ENCODE peak calls at places on chromosomes 1 and 21, in four cellular contexts. O is amygdala, R is pulmonary artery endothelial cell, T is ovary. I is an unnamed sample.

GRCh38 chr1:11157394-11157793 is 31.8 kb upstream of the ANGPTL7 start:
- DNase-seq in R (no peak), T (no peak), O (no peak), I (no peak)

GRCh38 chr1:37288900-37289299 is 185.5 kb upstream of the ZC3H12A start:
- DNase-seq in T (no peak), R (no peak), O (no peak), I (no peak)

GRCh38 chr21:44082648-44083436 is 24.4 kb upstream of the PWP2 start:
- DNase-seq in O (no peak), T (no peak), R (no peak), I (no peak)

GRCh38 chr1:210250665-210250997 is 18.0 kb downstream of the SERTAD4 start:
- DNase-seq in R (no peak), T (no peak), O (peak), I (no peak)

GRCh38 chr1:188584119-188584518 is 1755.4 kb downstream of the PLA2G4A start:
- DNase-seq in R (no peak), O (no peak), T (no peak), I (no peak)

GRCh38 chr1:179775009-179775408 is 31.9 kb downstream of the FAM163A start:
- DNase-seq in R (no peak), O (no peak), T (no peak), I (no peak)

GRCh38 chr1:180672505-180672904 is 40.7 kb downstream of the XPR1 start:
- DNase-seq in R (no peak), O (no peak), T (no peak), I (no peak)

GRCh38 chr21:18369115-18369514 is 34.5 kb downstream of the TMPRSS15 start:
- DNase-seq in T (no peak), O (no peak), R (no peak), I (no peak)

GRCh38 chr1:41840592-41841246 is 78.0 kb downstream of the HIVEP3 start:
- DNase-seq in R (no peak), O (no peak), T (no peak), I (no peak)

GRCh38 chr1:113808450-113809195 is 3.7 kb downstream of the RSBN1 start:
- DNase-seq in R (no peak), O (no peak), T (no peak), I (no peak)

GRCh38 chr1:208238710-208239517 is 5.3 kb downstream of the PLXNA2 start:
- DNase-seq in T (no peak), O (no peak), R (no peak), I (no peak)

GRCh38 chr21:42841156-42841915 is 38.0 kb downstream of the WDR4 start:
- DNase-seq in T (no peak), O (no peak), R (no peak), I (no peak)

GRCh38 chr1:26826261-26827201 is at the start of gene ZDHHC18:
- DNase-seq in R (no peak), T (peak), O (peak), I (peak)

GRCh38 chr1:205191617-205192016 is 19.9 kb downstream of the DSTYK start:
- DNase-seq in R (no peak), O (no peak), T (no peak), I (no peak)